ENCODE peak calls at places on chromosomes 5 and 9, in four cellular contexts. One of them, this sample, is unnamed.

GRCh38 chr5:113487779-113488644 is at the start of gene MCC:
- DNase-seq in WTC11: peak
- DNase-seq in HepG2: peak
- DNase-seq in GM12878: no peak
- DNase-seq in this sample: peak

GRCh38 chr9:100449420-100449819 is 22.5 kb downstream of the MSANTD3 start:
- DNase-seq in WTC11: no peak
- DNase-seq in HepG2: no peak
- DNase-seq in GM12878: no peak
- DNase-seq in this sample: no peak

GRCh38 chr9:125747053-125747764 is at the start of gene PBX3:
- DNase-seq in WTC11: peak
- DNase-seq in HepG2: no peak
- DNase-seq in GM12878: no peak
- DNase-seq in this sample: no peak

GRCh38 chr9:99253134-99253533 is 31.1 kb downstream of the SEC61B start:
- DNase-seq in WTC11: no peak
- DNase-seq in HepG2: no peak
- DNase-seq in GM12878: peak
- DNase-seq in this sample: no peak

GRCh38 chr5:19608434-19608833 is 379.6 kb downstream of the CDH18 start:
- DNase-seq in WTC11: no peak
- DNase-seq in HepG2: no peak
- DNase-seq in GM12878: no peak
- DNase-seq in this sample: no peak

GRCh38 chr5:133113331-133114061 is 61.7 kb downstream of the HSPA4 start:
- DNase-seq in WTC11: no peak
- DNase-seq in HepG2: no peak
- DNase-seq in GM12878: no peak
- DNase-seq in this sample: no peak

GRCh38 chr9:111389406-111389805 is 59.4 kb upstream of the OR2K2 start:
- DNase-seq in WTC11: no peak
- DNase-seq in HepG2: no peak
- DNase-seq in GM12878: no peak
- DNase-seq in this sample: no peak

GRCh38 chr5:172798422-172799215 is 27.6 kb upstream of the DUSP1 start:
- DNase-seq in WTC11: no peak
- DNase-seq in HepG2: no peak
- DNase-seq in GM12878: no peak
- DNase-seq in this sample: no peak

GRCh38 chr9:34079181-34079580 is 30.5 kb upstream of the UBAP2 start:
- DNase-seq in WTC11: no peak
- DNase-seq in HepG2: no peak
- DNase-seq in GM12878: no peak
- DNase-seq in this sample: no peak

GRCh38 chr9:5110867-5111681 is 74.4 kb downstream of the INSL6 start:
- DNase-seq in WTC11: no peak
- DNase-seq in HepG2: no peak
- DNase-seq in GM12878: no peak
- DNase-seq in this sample: no peak

GRCh38 chr5:127206320-127207113 is 84.1 kb upstream of the MEGF10 start:
- DNase-seq in WTC11: no peak
- DNase-seq in HepG2: peak
- DNase-seq in GM12878: no peak
- DNase-seq in this sample: no peak

GRCh38 chr5:39024005-39024404 is 50.2 kb downstream of the RICTOR start:
- DNase-seq in WTC11: peak
- DNase-seq in HepG2: no peak
- DNase-seq in GM12878: no peak
- DNase-seq in this sample: no peak

GRCh38 chr5:147887026-147887627 is 8.6 kb downstream of the SCGB3A2 start:
- DNase-seq in WTC11: no peak
- DNase-seq in HepG2: peak
- DNase-seq in GM12878: no peak
- DNase-seq in this sample: no peak

GRCh38 chr5:43243270-43243669 is 51.2 kb downstream of the NIM1K start:
- DNase-seq in WTC11: no peak
- DNase-seq in HepG2: no peak
- DNase-seq in GM12878: no peak
- DNase-seq in this sample: no peak

DNA sequence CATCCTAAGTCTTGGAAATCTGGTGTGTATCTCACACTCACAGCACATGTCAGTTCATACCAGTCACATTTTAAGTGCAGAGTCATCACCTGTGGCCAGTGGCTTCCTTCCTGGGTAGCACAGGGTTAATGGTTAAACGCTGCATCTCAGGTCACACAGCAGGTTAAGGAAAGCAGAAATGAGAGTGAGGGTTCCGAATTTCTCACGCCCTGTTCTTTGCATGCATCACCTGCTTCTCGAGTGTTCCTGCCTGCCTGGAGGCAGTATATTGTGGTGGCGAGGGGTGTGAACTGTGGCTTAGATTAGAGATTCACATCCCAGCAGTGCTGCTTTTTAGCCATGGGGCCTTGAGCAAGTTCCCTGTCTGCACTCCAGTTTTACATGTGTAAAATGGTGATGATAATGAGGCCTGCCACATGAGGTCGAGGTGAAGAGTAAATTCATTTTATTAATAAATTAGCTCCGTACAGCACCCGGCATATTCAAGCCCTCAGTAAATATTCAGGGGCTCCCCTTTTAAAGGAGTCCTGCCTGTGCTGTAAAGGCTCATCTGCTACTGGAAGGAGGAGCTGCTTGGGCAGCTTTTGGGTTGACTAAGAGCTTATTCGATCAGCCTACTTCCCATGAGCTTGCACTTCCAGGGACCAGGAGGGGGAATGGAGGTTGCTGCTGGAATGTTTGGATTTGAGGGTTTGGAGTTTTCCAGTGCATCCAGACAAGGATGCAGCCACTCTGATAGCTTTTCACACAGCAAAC is 61.1 kb upstream of the SAP30L start:
- DNase-seq in WTC11: no peak
- DNase-seq in HepG2: no peak
- DNase-seq in GM12878: peak
- DNase-seq in this sample: no peak
- TF ChIP-seq CREB1 in WTC11: no peak
- TF ChIP-seq CREB1 in HepG2: no peak
- TF ChIP-seq CREB1 in GM12878: peak
- TF ChIP-seq CREB1 in this sample: no peak

DNA sequence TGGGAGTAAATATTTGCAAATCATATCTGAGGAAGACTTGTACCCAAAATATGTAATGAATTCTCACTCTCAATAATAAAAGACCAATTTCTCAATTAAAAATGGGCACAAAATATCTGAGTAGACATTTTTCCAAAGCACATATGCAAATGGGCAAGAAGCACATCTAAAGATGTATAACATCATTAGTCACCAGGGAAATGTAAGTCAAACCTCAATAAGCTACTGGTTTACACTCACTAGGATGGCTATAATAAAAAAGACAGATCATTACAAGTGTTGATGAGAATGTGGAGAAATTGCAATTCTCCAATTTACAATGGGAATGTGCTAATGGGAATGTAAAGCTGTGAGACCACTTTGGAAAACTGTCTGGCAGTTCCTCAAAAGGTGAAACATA is 13.9 kb downstream of the PCSK5 start:
- DNase-seq in WTC11: no peak
- DNase-seq in HepG2: no peak
- DNase-seq in GM12878: no peak
- DNase-seq in this sample: no peak
- TF ChIP-seq CREB1 in WTC11: no peak
- TF ChIP-seq CREB1 in HepG2: no peak
- TF ChIP-seq CREB1 in GM12878: no peak
- TF ChIP-seq CREB1 in this sample: no peak

GRCh38 chr9:134493471-134494272 is 147.9 kb upstream of the COL5A1 start:
- DNase-seq in WTC11: no peak
- DNase-seq in HepG2: no peak
- DNase-seq in GM12878: no peak
- DNase-seq in this sample: no peak

GRCh38 chr9:134491856-134492255 is 149.7 kb upstream of the COL5A1 start:
- DNase-seq in WTC11: no peak
- DNase-seq in HepG2: no peak
- DNase-seq in GM12878: no peak
- DNase-seq in this sample: no peak

GRCh38 chr9:134492721-134493470 is 148.7 kb upstream of the COL5A1 start:
- DNase-seq in WTC11: no peak
- DNase-seq in HepG2: no peak
- DNase-seq in GM12878: no peak
- DNase-seq in this sample: no peak

GRCh38 chr9:134491436-134491835 is 150.2 kb upstream of the COL5A1 start:
- DNase-seq in WTC11: no peak
- DNase-seq in HepG2: no peak
- DNase-seq in GM12878: no peak
- DNase-seq in this sample: no peak

DNA sequence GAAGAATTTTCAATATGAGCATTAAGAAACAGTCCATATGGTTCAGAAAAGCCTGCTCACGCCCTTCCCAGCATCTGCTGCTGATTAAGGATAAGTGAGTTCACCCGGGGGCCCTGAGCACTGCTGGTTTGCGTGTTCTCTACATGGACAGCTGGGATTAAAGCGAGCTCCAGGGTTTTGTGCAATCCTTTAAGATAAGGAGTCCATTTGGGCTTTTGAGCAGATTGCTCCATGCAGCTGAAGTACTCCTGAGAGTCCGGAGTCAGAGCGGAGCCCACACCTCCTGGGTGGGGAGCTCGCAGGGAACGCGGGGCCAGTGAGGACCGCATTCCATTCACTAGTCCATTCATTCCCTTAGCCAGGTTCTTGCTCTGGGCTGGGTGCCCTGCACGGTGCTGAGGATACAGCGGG is 149.3 kb upstream of the COL5A1 start:
- DNase-seq in WTC11: no peak
- DNase-seq in HepG2: no peak
- DNase-seq in GM12878: no peak
- DNase-seq in this sample: no peak
- TF ChIP-seq CREB1 in WTC11: no peak
- TF ChIP-seq CREB1 in HepG2: no peak
- TF ChIP-seq CREB1 in GM12878: no peak
- TF ChIP-seq CREB1 in this sample: no peak

GRCh38 chr5:110086658-110087388 is 397.1 kb downstream of the MAN2A1 start:
- DNase-seq in WTC11: no peak
- DNase-seq in HepG2: no peak
- DNase-seq in GM12878: no peak
- DNase-seq in this sample: no peak
- TF ChIP-seq CREB1 in WTC11: no peak
- TF ChIP-seq CREB1 in HepG2: no peak
- TF ChIP-seq CREB1 in GM12878: no peak
- TF ChIP-seq CREB1 in this sample: no peak

GRCh38 chr5:59174248-59174844 is 591.5 kb downstream of the RAB3C start:
- DNase-seq in WTC11: no peak
- DNase-seq in HepG2: peak
- DNase-seq in GM12878: no peak
- DNase-seq in this sample: no peak
- TF ChIP-seq CREB1 in WTC11: no peak
- TF ChIP-seq CREB1 in HepG2: no peak
- TF ChIP-seq CREB1 in GM12878: no peak
- TF ChIP-seq CREB1 in this sample: no peak

DNA sequence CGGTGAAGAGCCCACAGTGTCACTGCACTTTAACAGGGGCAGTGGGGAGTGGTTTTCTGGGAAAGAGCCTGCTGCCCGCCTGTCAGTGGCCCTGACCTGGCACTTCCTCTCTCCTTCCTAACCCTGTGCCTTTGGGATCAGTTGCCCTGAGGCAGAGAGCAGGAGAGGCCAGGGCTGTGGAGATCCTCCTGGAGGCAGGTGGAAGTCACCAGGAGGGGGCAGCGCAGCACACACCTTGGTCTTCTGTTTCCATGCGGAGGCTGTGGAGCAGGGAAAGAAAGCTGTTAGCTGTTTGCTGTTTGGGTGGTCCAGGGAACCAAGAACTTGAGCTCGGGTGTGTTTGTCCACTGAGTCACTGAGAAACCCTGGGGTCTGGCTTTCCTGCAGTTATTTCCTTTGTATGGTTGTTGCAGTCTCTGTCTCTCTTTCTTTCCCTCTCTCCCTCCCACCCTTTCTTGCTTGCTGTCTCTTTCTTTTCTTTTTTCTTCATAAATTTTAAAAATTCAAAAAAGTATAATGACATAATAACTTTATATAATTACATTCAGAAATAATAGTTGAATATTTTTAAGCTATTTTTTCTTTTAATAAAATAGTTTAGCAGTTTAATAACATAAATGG is 28.1 kb downstream of the NTRK2 start:
- DNase-seq in WTC11: peak
- DNase-seq in HepG2: peak
- DNase-seq in GM12878: no peak
- DNase-seq in this sample: peak
- TF ChIP-seq CREB1 in WTC11: no peak
- TF ChIP-seq CREB1 in HepG2: no peak
- TF ChIP-seq CREB1 in GM12878: no peak
- TF ChIP-seq CREB1 in this sample: no peak

GRCh38 chr5:135220394-135221186 is 178.4 kb downstream of the MACROH2A1 start:
- DNase-seq in WTC11: no peak
- DNase-seq in HepG2: no peak
- DNase-seq in GM12878: no peak
- DNase-seq in this sample: peak

GRCh38 chr5:135221696-135222095 is 177.3 kb downstream of the MACROH2A1 start:
- DNase-seq in WTC11: no peak
- DNase-seq in HepG2: no peak
- DNase-seq in GM12878: no peak
- DNase-seq in this sample: no peak

GRCh38 chr5:135219868-135220267 is 179.2 kb downstream of the MACROH2A1 start:
- DNase-seq in WTC11: no peak
- DNase-seq in HepG2: no peak
- DNase-seq in GM12878: no peak
- DNase-seq in this sample: peak

GRCh38 chr5:135222171-135222681 is 176.8 kb downstream of the MACROH2A1 start:
- DNase-seq in WTC11: no peak
- DNase-seq in HepG2: no peak
- DNase-seq in GM12878: no peak
- DNase-seq in this sample: no peak

DNA sequence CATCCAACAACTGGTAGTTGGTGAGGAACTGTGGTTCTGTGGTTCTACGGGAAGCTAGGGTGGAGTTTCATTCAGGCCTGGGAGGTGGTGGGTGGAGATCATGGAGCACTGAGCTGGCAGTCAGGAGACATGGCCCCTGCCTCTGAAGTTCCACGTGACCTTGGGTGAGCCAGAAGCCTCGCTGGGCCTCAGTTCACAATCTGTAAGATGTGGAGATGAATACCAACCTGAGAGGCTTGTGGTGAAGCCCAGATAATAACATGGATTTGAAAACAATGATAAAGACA is 177.9 kb downstream of the MACROH2A1 start:
- DNase-seq in WTC11: no peak
- DNase-seq in HepG2: no peak
- DNase-seq in GM12878: no peak
- DNase-seq in this sample: no peak
- TF ChIP-seq CREB1 in WTC11: no peak
- TF ChIP-seq CREB1 in HepG2: no peak
- TF ChIP-seq CREB1 in GM12878: no peak
- TF ChIP-seq CREB1 in this sample: no peak